ENCODE peak calls at places on chromosome 6, in nine cellular contexts. C is T-helper 17 cell; V is stimulated activated CD8-positive, alpha-beta memory T cell treated with anti-CD3 and anti-CD28 coated beads, Interleukin-4, amount 100 ng/mL, for 1 hour; R is amniotic epithelial cell; J is NCI-H2171; B is GM12865; E is anterior cingulate cortex; Y is left ventricle myocardium inferior; K is left cardiac atrium. I is an unnamed sample.

GRCh38 chr6:152671146-152671545 is 26.6 kb upstream of the MYCT1 start:
- DNase-seq in C (no peak), V (no peak), R (no peak), J (no peak), B (no peak), E (no peak), Y (no peak), K (no peak), I (no peak)

GRCh38 chr6:72524011-72524645 is 97.7 kb upstream of the KCNQ5 start:
- DNase-seq in C (no peak), V (no peak), R (no peak), J (peak; percentile 87), B (peak; percentile 18), E (no peak), Y (no peak), K (no peak), I (no peak)

GRCh38 chr6:140462495-140463311 is 1088.3 kb upstream of the CITED2 start:
- DNase-seq in C (no peak), V (no peak), R (peak; percentile 95), J (no peak), B (no peak), E (no peak), Y (no peak), K (no peak), I (no peak)

GRCh38 chr6:96626749-96627353 is 63.9 kb downstream of the FHL5 start:
- DNase-seq in C (no peak), V (no peak), R (peak; percentile 54), J (peak; percentile 48), B (peak; percentile 68), E (no peak), Y (no peak), K (no peak), I (no peak)

GRCh38 chr6:46302176-46302575 is 131.4 kb upstream of the ENPP5 start:
- DNase-seq in C (no peak), V (no peak), R (no peak), J (no peak), B (no peak), E (no peak), Y (no peak), K (no peak), I (no peak)

GRCh38 chr6:125886914-125887313 is 69.7 kb upstream of the HINT3 start:
- DNase-seq in C (no peak), V (no peak), R (no peak), J (no peak), B (no peak), E (no peak), Y (no peak), K (no peak), I (no peak)

GRCh38 chr6:1720620-1721322 is 111.1 kb downstream of the FOXC1 start:
- DNase-seq in C (no peak), V (no peak), R (no peak), J (no peak), B (no peak), E (no peak), Y (no peak), K (no peak), I (no peak)

GRCh38 chr6:89793586-89793985 is 26.0 kb downstream of the MDN1 start:
- DNase-seq in C (no peak), V (no peak), R (no peak), J (no peak), B (no peak), E (no peak), Y (peak; percentile 70), K (peak; percentile 31), I (no peak)

GRCh38 chr6:137692806-137693205 is 174.3 kb upstream of the TNFAIP3 start:
- DNase-seq in C (no peak), V (no peak), R (no peak), J (no peak), B (no peak), E (no peak), Y (no peak), K (no peak), I (no peak)

GRCh38 chr6:109687271-109687721 is 3.7 kb downstream of the AK9 start:
- DNase-seq in C (no peak), V (no peak), R (peak; percentile 85), J (peak; percentile 10), B (no peak), E (no peak), Y (no peak), K (peak; percentile 34), I (no peak)

GRCh38 chr6:144581807-144582537 is 296.8 kb downstream of the UTRN start:
- DNase-seq in C (no peak), V (no peak), R (peak; percentile 30), J (no peak), B (peak; percentile 28), E (no peak), Y (no peak), K (no peak), I (no peak)

GRCh38 chr6:118635909-118636735 is 15.3 kb downstream of the CEP85L start:
- DNase-seq in C (no peak), V (no peak), R (no peak), J (no peak), B (no peak), E (no peak), Y (no peak), K (no peak), I (no peak)

GRCh38 chr6:137148291-137149076 is 25.0 kb downstream of the IL22RA2 start:
- DNase-seq in C (no peak), V (no peak), R (peak; percentile 97), J (no peak), B (no peak), E (no peak), Y (no peak), K (no peak), I (no peak)

GRCh38 chr6:157469378-157469777 is 88.4 kb downstream of the ZDHHC14 start:
- DNase-seq in C (no peak), V (no peak), R (peak; percentile 8), J (no peak), B (no peak), E (no peak), Y (no peak), K (no peak), I (no peak)

GRCh38 chr6:132587462-132587861 is 2.1 kb downstream of the TAAR5 start:
- DNase-seq in C (no peak), V (no peak), R (no peak), J (no peak), B (no peak), E (no peak), Y (no peak), K (no peak), I (no peak)

GRCh38 chr6:18425218-18425617 is 38.1 kb downstream of the RNF144B start:
- DNase-seq in C (no peak), V (no peak), R (no peak), J (no peak), B (no peak), E (no peak), Y (no peak), K (no peak), I (no peak)